ENCODE peak calls at places on chromosome 9, in nine cellular contexts. One of them, this sample, is unnamed.

GRCh38 chr9:121269030-121269887 is 1.3 kb downstream of the GSN start:
- ATAC-seq in left cardiac atrium: peak; percentile 12
- ATAC-seq in K562: peak; percentile 22
- ATAC-seq in upper lobe of left lung: peak; percentile 70
- ATAC-seq in T-cell: no peak
- ATAC-seq in heart right ventricle: peak; percentile 30
- ATAC-seq in naive B cell: peak; percentile 17
- ATAC-seq in activated CD4-positive, alpha-beta T cell treated with anti-CD3 and anti-CD28 coated beads for 36 hours: peak; percentile 13
- ATAC-seq in PC-3: peak; percentile 28
- ATAC-seq in this sample: no peak

GRCh38 chr9:2465921-2466460 is 155.6 kb upstream of the VLDLR start:
- ATAC-seq in left cardiac atrium: no peak
- ATAC-seq in K562: no peak
- ATAC-seq in upper lobe of left lung: no peak
- ATAC-seq in T-cell: no peak
- ATAC-seq in heart right ventricle: no peak
- ATAC-seq in naive B cell: no peak
- ATAC-seq in activated CD4-positive, alpha-beta T cell treated with anti-CD3 and anti-CD28 coated beads for 36 hours: peak; percentile 91
- ATAC-seq in PC-3: peak; percentile 29
- ATAC-seq in this sample: peak; percentile 80

GRCh38 chr9:112119225-112120045 is 55.7 kb downstream of the SUSD1 start:
- ATAC-seq in left cardiac atrium: no peak
- ATAC-seq in K562: no peak
- ATAC-seq in upper lobe of left lung: peak; percentile 45
- ATAC-seq in T-cell: no peak
- ATAC-seq in heart right ventricle: no peak
- ATAC-seq in naive B cell: no peak
- ATAC-seq in activated CD4-positive, alpha-beta T cell treated with anti-CD3 and anti-CD28 coated beads for 36 hours: no peak
- ATAC-seq in PC-3: no peak
- ATAC-seq in this sample: no peak

GRCh38 chr9:27433599-27434325 is 90.3 kb upstream of the IFNK start:
- ATAC-seq in left cardiac atrium: no peak
- ATAC-seq in K562: no peak
- ATAC-seq in upper lobe of left lung: no peak
- ATAC-seq in T-cell: no peak
- ATAC-seq in heart right ventricle: no peak
- ATAC-seq in naive B cell: no peak
- ATAC-seq in activated CD4-positive, alpha-beta T cell treated with anti-CD3 and anti-CD28 coated beads for 36 hours: no peak
- ATAC-seq in PC-3: no peak
- ATAC-seq in this sample: no peak

GRCh38 chr9:129857207-129857606 is 21.9 kb downstream of the USP20 start:
- ATAC-seq in left cardiac atrium: no peak
- ATAC-seq in K562: no peak
- ATAC-seq in upper lobe of left lung: no peak
- ATAC-seq in T-cell: no peak
- ATAC-seq in heart right ventricle: no peak
- ATAC-seq in naive B cell: no peak
- ATAC-seq in activated CD4-positive, alpha-beta T cell treated with anti-CD3 and anti-CD28 coated beads for 36 hours: no peak
- ATAC-seq in PC-3: no peak
- ATAC-seq in this sample: no peak

GRCh38 chr9:13567833-13568232 is 288.3 kb upstream of the MPDZ start:
- ATAC-seq in left cardiac atrium: no peak
- ATAC-seq in K562: no peak
- ATAC-seq in upper lobe of left lung: no peak
- ATAC-seq in T-cell: no peak
- ATAC-seq in heart right ventricle: no peak
- ATAC-seq in naive B cell: no peak
- ATAC-seq in activated CD4-positive, alpha-beta T cell treated with anti-CD3 and anti-CD28 coated beads for 36 hours: no peak
- ATAC-seq in PC-3: no peak
- ATAC-seq in this sample: no peak

GRCh38 chr9:37146372-37146771 is 26.0 kb downstream of the ZCCHC7 start:
- ATAC-seq in left cardiac atrium: no peak
- ATAC-seq in K562: no peak
- ATAC-seq in upper lobe of left lung: no peak
- ATAC-seq in T-cell: peak; percentile 83
- ATAC-seq in heart right ventricle: no peak
- ATAC-seq in naive B cell: peak; percentile 94
- ATAC-seq in activated CD4-positive, alpha-beta T cell treated with anti-CD3 and anti-CD28 coated beads for 36 hours: peak; percentile 60
- ATAC-seq in PC-3: no peak
- ATAC-seq in this sample: no peak

GRCh38 chr9:128414461-128414860 is 6.2 kb upstream of the CERCAM start:
- ATAC-seq in left cardiac atrium: no peak
- ATAC-seq in K562: peak; percentile 55
- ATAC-seq in upper lobe of left lung: no peak
- ATAC-seq in T-cell: no peak
- ATAC-seq in heart right ventricle: no peak
- ATAC-seq in naive B cell: no peak
- ATAC-seq in activated CD4-positive, alpha-beta T cell treated with anti-CD3 and anti-CD28 coated beads for 36 hours: no peak
- ATAC-seq in PC-3: peak; percentile 57
- ATAC-seq in this sample: no peak

GRCh38 chr9:14277761-14278160 is 36.2 kb downstream of the NFIB start:
- ATAC-seq in left cardiac atrium: no peak
- ATAC-seq in K562: no peak
- ATAC-seq in upper lobe of left lung: no peak
- ATAC-seq in T-cell: no peak
- ATAC-seq in heart right ventricle: no peak
- ATAC-seq in naive B cell: no peak
- ATAC-seq in activated CD4-positive, alpha-beta T cell treated with anti-CD3 and anti-CD28 coated beads for 36 hours: no peak
- ATAC-seq in PC-3: no peak
- ATAC-seq in this sample: no peak

GRCh38 chr9:76876098-76876497 is 29.8 kb downstream of the PRUNE2 start:
- ATAC-seq in left cardiac atrium: no peak
- ATAC-seq in K562: no peak
- ATAC-seq in upper lobe of left lung: no peak
- ATAC-seq in T-cell: no peak
- ATAC-seq in heart right ventricle: no peak
- ATAC-seq in naive B cell: no peak
- ATAC-seq in activated CD4-positive, alpha-beta T cell treated with anti-CD3 and anti-CD28 coated beads for 36 hours: no peak
- ATAC-seq in PC-3: no peak
- ATAC-seq in this sample: no peak

GRCh38 chr9:78072586-78073199 is 41.1 kb upstream of the GNAQ start:
- ATAC-seq in left cardiac atrium: no peak
- ATAC-seq in K562: no peak
- ATAC-seq in upper lobe of left lung: no peak
- ATAC-seq in T-cell: no peak
- ATAC-seq in heart right ventricle: no peak
- ATAC-seq in naive B cell: no peak
- ATAC-seq in activated CD4-positive, alpha-beta T cell treated with anti-CD3 and anti-CD28 coated beads for 36 hours: peak; percentile 67
- ATAC-seq in PC-3: no peak
- ATAC-seq in this sample: no peak

GRCh38 chr9:83430681-83431080 is 107.5 kb downstream of the FRMD3 start:
- ATAC-seq in left cardiac atrium: no peak
- ATAC-seq in K562: no peak
- ATAC-seq in upper lobe of left lung: no peak
- ATAC-seq in T-cell: no peak
- ATAC-seq in heart right ventricle: no peak
- ATAC-seq in naive B cell: no peak
- ATAC-seq in activated CD4-positive, alpha-beta T cell treated with anti-CD3 and anti-CD28 coated beads for 36 hours: no peak
- ATAC-seq in PC-3: no peak
- ATAC-seq in this sample: no peak

GRCh38 chr9:131233556-131233955 is 42.8 kb downstream of the FAM78A start:
- ATAC-seq in left cardiac atrium: no peak
- ATAC-seq in K562: no peak
- ATAC-seq in upper lobe of left lung: no peak
- ATAC-seq in T-cell: no peak
- ATAC-seq in heart right ventricle: no peak
- ATAC-seq in naive B cell: no peak
- ATAC-seq in activated CD4-positive, alpha-beta T cell treated with anti-CD3 and anti-CD28 coated beads for 36 hours: peak; percentile 28
- ATAC-seq in PC-3: no peak
- ATAC-seq in this sample: no peak

GRCh38 chr9:99602854-99603253 is 218.8 kb upstream of the NR4A3 start:
- ATAC-seq in left cardiac atrium: no peak
- ATAC-seq in K562: no peak
- ATAC-seq in upper lobe of left lung: no peak
- ATAC-seq in T-cell: no peak
- ATAC-seq in heart right ventricle: no peak
- ATAC-seq in naive B cell: no peak
- ATAC-seq in activated CD4-positive, alpha-beta T cell treated with anti-CD3 and anti-CD28 coated beads for 36 hours: peak; percentile 36
- ATAC-seq in PC-3: no peak
- ATAC-seq in this sample: peak; percentile 86

GRCh38 chr9:128258326-128258725 is 17.5 kb downstream of the GOLGA2 start:
- ATAC-seq in left cardiac atrium: no peak
- ATAC-seq in K562: no peak
- ATAC-seq in upper lobe of left lung: no peak
- ATAC-seq in T-cell: no peak
- ATAC-seq in heart right ventricle: no peak
- ATAC-seq in naive B cell: no peak
- ATAC-seq in activated CD4-positive, alpha-beta T cell treated with anti-CD3 and anti-CD28 coated beads for 36 hours: no peak
- ATAC-seq in PC-3: no peak
- ATAC-seq in this sample: no peak

GRCh38 chr9:621199-621860 is 220.2 kb upstream of the DMRT1 start:
- ATAC-seq in left cardiac atrium: no peak
- ATAC-seq in K562: no peak
- ATAC-seq in upper lobe of left lung: no peak
- ATAC-seq in T-cell: no peak
- ATAC-seq in heart right ventricle: no peak
- ATAC-seq in naive B cell: no peak
- ATAC-seq in activated CD4-positive, alpha-beta T cell treated with anti-CD3 and anti-CD28 coated beads for 36 hours: no peak
- ATAC-seq in PC-3: no peak
- ATAC-seq in this sample: no peak

GRCh38 chr9:110029815-110030480 is 178.0 kb downstream of the C9orf152 start:
- ATAC-seq in left cardiac atrium: no peak
- ATAC-seq in K562: no peak
- ATAC-seq in upper lobe of left lung: no peak
- ATAC-seq in T-cell: peak; percentile 80
- ATAC-seq in heart right ventricle: no peak
- ATAC-seq in naive B cell: no peak
- ATAC-seq in activated CD4-positive, alpha-beta T cell treated with anti-CD3 and anti-CD28 coated beads for 36 hours: no peak
- ATAC-seq in PC-3: no peak
- ATAC-seq in this sample: no peak

GRCh38 chr9:87702921-87703320 is 23.0 kb upstream of the CTSL start:
- ATAC-seq in left cardiac atrium: no peak
- ATAC-seq in K562: no peak
- ATAC-seq in upper lobe of left lung: no peak
- ATAC-seq in T-cell: no peak
- ATAC-seq in heart right ventricle: no peak
- ATAC-seq in naive B cell: no peak
- ATAC-seq in activated CD4-positive, alpha-beta T cell treated with anti-CD3 and anti-CD28 coated beads for 36 hours: no peak
- ATAC-seq in PC-3: no peak
- ATAC-seq in this sample: no peak

GRCh38 chr9:110214090-110214489 is 6.1 kb upstream of the C9orf152 start:
- ATAC-seq in left cardiac atrium: no peak
- ATAC-seq in K562: no peak
- ATAC-seq in upper lobe of left lung: no peak
- ATAC-seq in T-cell: no peak
- ATAC-seq in heart right ventricle: no peak
- ATAC-seq in naive B cell: no peak
- ATAC-seq in activated CD4-positive, alpha-beta T cell treated with anti-CD3 and anti-CD28 coated beads for 36 hours: no peak
- ATAC-seq in PC-3: no peak
- ATAC-seq in this sample: no peak

GRCh38 chr9:137316012-137316981 is 14.2 kb upstream of the NRARP start:
- ATAC-seq in left cardiac atrium: peak; percentile 50
- ATAC-seq in K562: peak; percentile 76
- ATAC-seq in upper lobe of left lung: no peak
- ATAC-seq in T-cell: peak; percentile 3
- ATAC-seq in heart right ventricle: peak; percentile 29
- ATAC-seq in naive B cell: peak; percentile 34
- ATAC-seq in activated CD4-positive, alpha-beta T cell treated with anti-CD3 and anti-CD28 coated beads for 36 hours: peak; percentile 44
- ATAC-seq in PC-3: peak; percentile 49
- ATAC-seq in this sample: peak; percentile 16

GRCh38 chr9:123514766-123515165 is 158.8 kb downstream of the CRB2 start:
- ATAC-seq in left cardiac atrium: no peak
- ATAC-seq in K562: no peak
- ATAC-seq in upper lobe of left lung: no peak
- ATAC-seq in T-cell: no peak
- ATAC-seq in heart right ventricle: no peak
- ATAC-seq in naive B cell: no peak
- ATAC-seq in activated CD4-positive, alpha-beta T cell treated with anti-CD3 and anti-CD28 coated beads for 36 hours: no peak
- ATAC-seq in PC-3: no peak
- ATAC-seq in this sample: no peak

GRCh38 chr9:98652302-98652701 is 56.4 kb downstream of the GABBR2 start:
- ATAC-seq in left cardiac atrium: no peak
- ATAC-seq in K562: no peak
- ATAC-seq in upper lobe of left lung: no peak
- ATAC-seq in T-cell: no peak
- ATAC-seq in heart right ventricle: no peak
- ATAC-seq in naive B cell: no peak
- ATAC-seq in activated CD4-positive, alpha-beta T cell treated with anti-CD3 and anti-CD28 coated beads for 36 hours: no peak
- ATAC-seq in PC-3: no peak
- ATAC-seq in this sample: no peak

GRCh38 chr9:91764661-91765060 is 185.4 kb downstream of the ROR2 start:
- ATAC-seq in left cardiac atrium: no peak
- ATAC-seq in K562: no peak
- ATAC-seq in upper lobe of left lung: no peak
- ATAC-seq in T-cell: no peak
- ATAC-seq in heart right ventricle: no peak
- ATAC-seq in naive B cell: no peak
- ATAC-seq in activated CD4-positive, alpha-beta T cell treated with anti-CD3 and anti-CD28 coated beads for 36 hours: no peak
- ATAC-seq in PC-3: no peak
- ATAC-seq in this sample: no peak

GRCh38 chr9:19619221-19619620 is 169.6 kb downstream of the SLC24A2 start:
- ATAC-seq in left cardiac atrium: no peak
- ATAC-seq in K562: no peak
- ATAC-seq in upper lobe of left lung: no peak
- ATAC-seq in T-cell: no peak
- ATAC-seq in heart right ventricle: no peak
- ATAC-seq in naive B cell: no peak
- ATAC-seq in activated CD4-positive, alpha-beta T cell treated with anti-CD3 and anti-CD28 coated beads for 36 hours: no peak
- ATAC-seq in PC-3: no peak
- ATAC-seq in this sample: no peak

GRCh38 chr9:13705356-13705755 is 425.9 kb upstream of the MPDZ start:
- ATAC-seq in left cardiac atrium: peak; percentile 42
- ATAC-seq in K562: no peak
- ATAC-seq in upper lobe of left lung: no peak
- ATAC-seq in T-cell: no peak
- ATAC-seq in heart right ventricle: peak; percentile 68
- ATAC-seq in naive B cell: no peak
- ATAC-seq in activated CD4-positive, alpha-beta T cell treated with anti-CD3 and anti-CD28 coated beads for 36 hours: no peak
- ATAC-seq in PC-3: no peak
- ATAC-seq in this sample: no peak

GRCh38 chr9:113522419-113522818 is 58.9 kb downstream of the RGS3 start:
- ATAC-seq in left cardiac atrium: no peak
- ATAC-seq in K562: no peak
- ATAC-seq in upper lobe of left lung: no peak
- ATAC-seq in T-cell: no peak
- ATAC-seq in heart right ventricle: peak; percentile 2
- ATAC-seq in naive B cell: no peak
- ATAC-seq in activated CD4-positive, alpha-beta T cell treated with anti-CD3 and anti-CD28 coated beads for 36 hours: no peak
- ATAC-seq in PC-3: no peak
- ATAC-seq in this sample: no peak